ENCODE peak calls at places on chromosomes 13 and 19, in four cellular contexts. Z, B, O and M are unnamed samples.

GRCh38 chr19:31504221-31504620 is 155.0 kb upstream of the TSHZ3 start:
- DNase-seq in Z (no peak), B (no peak), O (no peak), M (no peak)

GRCh38 chr19:18418725-18419194 is 438 bp upstream of the SSBP4 start:
- DNase-seq in Z (no peak), B (no peak), O (no peak), M (peak)

GRCh38 chr13:39484506-39485313 is 118.3 kb downstream of the LHFPL6 start:
- DNase-seq in Z (peak), B (no peak), O (no peak), M (no peak)

GRCh38 chr19:12527034-12527836 is 24.0 kb downstream of the ZNF564 start:
- DNase-seq in Z (peak), B (no peak), O (no peak), M (no peak)

GRCh38 chr19:44954649-44955499 is at the start of gene CLPTM1:
- DNase-seq in Z (peak), B (peak), O (peak), M (peak)

GRCh38 chr13:44932850-44933251 is 56.4 kb downstream of the NUFIP1 start:
- DNase-seq in Z (peak), B (no peak), O (no peak), M (no peak)

GRCh38 chr13:23509781-23510543 is 60.2 kb upstream of the TNFRSF19 start:
- DNase-seq in Z (peak), B (no peak), O (no peak), M (no peak)

GRCh38 chr13:94950303-94950702 is 238.0 kb upstream of the SOX21 start:
- DNase-seq in Z (no peak), B (no peak), O (no peak), M (no peak)

GRCh38 chr19:33511346-33511745 is 10.2 kb downstream of the PEPD start:
- DNase-seq in Z (no peak), B (no peak), O (no peak), M (no peak)

GRCh38 chr19:16268676-16269319 is 55.8 kb upstream of the KLF2 start:
- DNase-seq in Z (no peak), B (no peak), O (no peak), M (no peak)

GRCh38 chr19:17125052-17125727 is 49.6 kb downstream of the MYO9B start:
- DNase-seq in Z (peak), B (no peak), O (no peak), M (peak)

GRCh38 chr19:31145021-31145420 is 204.2 kb downstream of the TSHZ3 start:
- DNase-seq in Z (no peak), B (no peak), O (no peak), M (no peak)

GRCh38 chr19:1223018-1223855 is 14.6 kb downstream of the CBARP start:
- DNase-seq in Z (peak), B (peak), O (no peak), M (no peak)

GRCh38 chr19:1221141-1221903 is 15.7 kb downstream of the STK11 start:
- DNase-seq in Z (peak), B (peak), O (no peak), M (no peak)

GRCh38 chr19:1221904-1222255 is 15.9 kb downstream of the CBARP start:
- DNase-seq in Z (no peak), B (no peak), O (no peak), M (no peak)

GRCh38 chr19:1224047-1224825 is 13.6 kb downstream of the CBARP start:
- DNase-seq in Z (no peak), B (no peak), O (no peak), M (no peak)

DNA sequence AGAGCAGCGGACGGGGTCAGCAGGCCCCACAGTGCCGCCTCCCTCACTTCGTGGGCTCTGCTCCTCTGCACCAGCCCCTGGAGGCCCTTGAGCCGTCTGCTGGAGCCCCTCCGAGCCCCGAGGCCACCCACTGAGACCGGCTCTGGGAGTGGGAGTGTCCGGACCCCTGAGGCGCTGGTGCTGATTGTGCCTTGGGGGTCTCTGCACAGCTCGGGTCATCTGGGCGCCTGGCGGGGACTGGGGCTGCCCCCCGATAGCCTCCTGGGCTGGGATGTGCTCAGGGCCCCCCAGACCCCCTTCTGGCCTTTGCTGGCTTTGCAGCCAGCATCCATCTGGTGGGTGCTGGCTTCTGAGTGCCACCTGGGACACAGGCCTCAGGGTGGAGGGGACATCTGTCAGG is 15.4 kb downstream of the CBARP start:
- DNase-seq in Z (no peak), B (no peak), O (no peak), M (no peak)
- TF ChIP-seq CTCF in Z (peak), B (no peak), O (no peak), M (no peak)

GRCh38 chr13:36848228-36848982 is 29.4 kb downstream of the RFXAP start:
- DNase-seq in Z (peak), B (no peak), O (no peak), M (no peak)
- TF ChIP-seq CTCF in Z (peak), B (no peak), O (no peak), M (no peak)

GRCh38 chr19:883661-884211 is 9.3 kb downstream of the MED16 start:
- DNase-seq in Z (no peak), B (no peak), O (no peak), M (no peak)
- TF ChIP-seq CTCF in Z (no peak), B (no peak), O (no peak), M (no peak)

GRCh38 chr19:11014403-11014911 is 53.6 kb downstream of the SMARCA4 start:
- DNase-seq in Z (no peak), B (no peak), O (no peak), M (no peak)
- TF ChIP-seq CTCF in Z (peak), B (no peak), O (no peak), M (no peak)

GRCh38 chr19:3850320-3850972 is 18.4 kb downstream of the ZFR2 start:
- DNase-seq in Z (no peak), B (no peak), O (no peak), M (no peak)

GRCh38 chr19:3851254-3852176 is 17.3 kb downstream of the ZFR2 start:
- DNase-seq in Z (no peak), B (no peak), O (no peak), M (no peak)

GRCh38 chr19:3852177-3852511 is 16.7 kb downstream of the ZFR2 start:
- DNase-seq in Z (no peak), B (no peak), O (no peak), M (no peak)

GRCh38 chr19:3849787-3850186 is 19.1 kb downstream of the ZFR2 start:
- DNase-seq in Z (no peak), B (no peak), O (no peak), M (no peak)

GRCh38 chr19:3849092-3849491 is 19.7 kb downstream of the ZFR2 start:
- DNase-seq in Z (peak), B (peak), O (no peak), M (peak)
- TF ChIP-seq CTCF in Z (peak), B (peak), O (no peak), M (peak)